ENCODE peak calls at places on chromosomes 2 and 18, in six cellular contexts. M is lung, F is left lung, S is foreskin keratinocyte, U is stomach, N is dorsolateral prefrontal cortex. W is an unnamed sample.
A peak's percentile ranks its signal among the peaks of the same experiment; 100 is the strongest.

GRCh38 chr2:18558458-18558857 is 2.0 kb downstream of the RDH14 start:
- DNase-seq in U (no peak), S (no peak), F (no peak), M (no peak), N (no peak), W (no peak)

GRCh38 chr2:145752091-145752806 is 1232.3 kb upstream of the ZEB2 start:
- DNase-seq in S (peak; percentile 65), U (no peak), N (no peak), F (peak; percentile 50), M (peak; percentile 68), W (peak; percentile 45)

GRCh38 chr18:57698571-57699276 is 77.1 kb upstream of the NARS1 start:
- DNase-seq in S (peak; percentile 29), M (no peak), F (no peak), U (no peak), N (no peak), W (no peak)

GRCh38 chr2:138698428-138698827 is 81.8 kb downstream of the NXPH2 start:
- DNase-seq in M (no peak), S (no peak), F (no peak), U (no peak), N (no peak), W (no peak)

GRCh38 chr2:98608962-98609604 is 694 bp downstream of the UNC50 start:
- DNase-seq in F (no peak), U (no peak), M (no peak), S (peak; percentile 22), N (no peak), W (no peak)

GRCh38 chr2:112995346-112995920 is 9.8 kb upstream of the IL36A start:
- DNase-seq in U (no peak), S (no peak), F (no peak), M (no peak), N (no peak), W (no peak)

GRCh38 chr18:41643427-41643826 is 311.6 kb upstream of the PIK3C3 start:
- DNase-seq in F (no peak), U (no peak), S (no peak), M (no peak), N (no peak), W (no peak)

GRCh38 chr2:10145519-10146357 is 23.2 kb downstream of the RRM2 start:
- DNase-seq in M (no peak), F (no peak), N (no peak), S (no peak), U (no peak), W (no peak)

GRCh38 chr18:45014047-45014501 is 333.4 kb downstream of the SETBP1 start:
- DNase-seq in M (no peak), S (peak; percentile 85), N (no peak), F (no peak), U (no peak), W (peak; percentile 36)

GRCh38 chr2:46999857-47000678 is 84.5 kb upstream of the MCFD2 start:
- DNase-seq in F (no peak), S (no peak), U (no peak), N (no peak), M (no peak), W (no peak)

GRCh38 chr2:139122711-139123158 is 342.5 kb upstream of the NXPH2 start:
- DNase-seq in F (no peak), S (peak; percentile 74), M (no peak), U (no peak), N (no peak), W (peak; percentile 3)

GRCh38 chr2:4635289-4635688 is 931.9 kb downstream of the DCDC2C start:
- DNase-seq in U (no peak), S (no peak), F (no peak), N (no peak), M (no peak), W (no peak)

GRCh38 chr2:126831234-126832005 is 67.3 kb upstream of the TEX51 start:
- DNase-seq in S (no peak), N (no peak), U (no peak), M (no peak), F (no peak), W (no peak)

GRCh38 chr2:148532049-148532428 is 112.5 kb upstream of the EPC2 start:
- DNase-seq in F (no peak), S (no peak), U (no peak), N (no peak), M (no peak), W (no peak)

GRCh38 chr2:3771576-3771975 is 68.2 kb downstream of the DCDC2C start:
- DNase-seq in M (no peak), F (no peak), U (no peak), S (no peak), N (no peak), W (no peak)

GRCh38 chr2:215003001-215003400 is 135.4 kb downstream of the ABCA12 start:
- DNase-seq in U (no peak), N (no peak), S (peak; percentile 4), F (no peak), M (no peak), W (no peak)

GRCh38 chr2:172864182-172864581 is 128.5 kb downstream of the RAPGEF4 start:
- DNase-seq in N (peak; percentile 39), S (peak; percentile 35), F (peak; percentile 41), U (peak; percentile 64), M (peak; percentile 51), W (no peak)

GRCh38 chr2:215896921-215897320 is 116.4 kb downstream of the MREG start:
- DNase-seq in N (no peak), M (no peak), F (no peak), U (no peak), S (no peak), W (no peak)

GRCh38 chr2:90221300-90221651 is 1529.8 kb downstream of the RPIA start:
- DNase-seq in S (no peak), N (no peak), M (no peak), U (no peak), F (no peak), W (no peak)

DNA sequence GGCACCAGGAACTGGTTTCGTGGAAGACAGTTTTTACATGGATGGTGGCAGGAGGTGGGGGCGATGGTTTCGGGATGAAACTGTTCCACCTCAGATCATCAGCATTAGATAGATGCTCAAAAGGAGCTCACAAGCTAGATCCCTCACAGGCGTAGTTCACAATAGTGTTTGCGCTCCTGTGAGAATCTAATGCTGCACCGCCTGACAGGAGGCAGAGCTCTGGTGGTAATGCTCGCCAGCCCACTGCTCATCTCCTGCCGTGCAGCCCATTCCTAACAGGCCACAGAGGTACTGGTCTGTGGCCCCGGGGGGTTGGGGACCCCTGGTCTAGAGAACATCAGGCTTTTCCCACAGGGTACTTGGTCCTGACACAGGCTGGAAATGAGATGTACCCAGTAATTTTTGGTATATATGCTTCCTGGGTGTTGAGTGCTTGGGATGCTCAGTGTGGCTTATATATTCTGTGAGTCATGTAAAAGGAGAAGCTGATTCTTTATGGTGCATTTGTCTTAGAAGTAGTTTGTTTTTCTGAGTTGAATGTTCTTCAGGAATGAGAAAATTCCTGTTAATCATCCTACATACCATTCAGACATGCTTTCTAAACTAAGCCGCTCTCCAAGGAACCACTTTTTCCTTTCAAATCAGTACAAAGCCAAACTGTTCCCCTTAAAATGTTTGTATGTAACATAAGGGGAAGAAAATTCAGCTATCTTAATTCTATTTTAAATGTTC is 121.9 kb downstream of the NCK2 start:
- DNase-seq in F (no peak), S (peak; percentile 44), M (no peak), N (no peak), U (no peak), W (no peak)
- H3K27ac ChIP-seq in F (no peak overlapping the region), S (peak overlapping the region; percentile 11), M (no peak overlapping the region), N (no peak overlapping the region), U (no peak overlapping the region), W (no peak overlapping the region)

GRCh38 chr2:219552382-219553167 is 8.7 kb downstream of the TMEM198 start:
- DNase-seq in S (peak; percentile 75), M (peak; percentile 84), U (peak; percentile 89), F (peak; percentile 86), N (peak; percentile 70), W (peak; percentile 88)
- H3K27ac ChIP-seq in S (no peak overlapping the region), M (no peak overlapping the region), U (peak overlapping the region; percentile 65), F (no peak overlapping the region), N (no peak overlapping the region), W (peak overlapping the region; percentile 82)

DNA sequence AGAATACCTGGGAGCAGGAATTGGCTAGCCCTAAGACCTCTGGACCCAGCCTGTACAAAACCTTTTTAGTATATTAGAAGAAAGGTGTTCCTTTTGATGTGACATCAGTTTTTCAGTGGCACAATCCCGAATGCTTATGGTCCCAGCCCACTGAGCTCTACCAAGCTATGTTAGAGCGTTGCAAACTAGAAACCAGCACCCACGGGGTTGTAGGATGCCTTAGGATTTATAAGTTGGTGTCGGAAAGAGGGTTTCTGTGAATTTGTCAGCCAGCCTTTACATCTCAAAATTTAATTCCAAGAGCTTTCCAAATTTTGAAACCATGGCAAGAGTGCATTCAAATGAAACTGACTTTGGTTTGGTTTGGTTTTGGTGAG is 499 bp upstream of the LMAN1 start:
- DNase-seq in F (no peak), N (no peak), S (no peak), M (no peak), U (no peak), W (no peak)
- H3K27ac ChIP-seq in F (no peak overlapping the region), N (no peak overlapping the region), S (no peak overlapping the region), M (peak overlapping the region; percentile 31), U (peak overlapping the region; percentile 92), W (no peak overlapping the region)

DNA sequence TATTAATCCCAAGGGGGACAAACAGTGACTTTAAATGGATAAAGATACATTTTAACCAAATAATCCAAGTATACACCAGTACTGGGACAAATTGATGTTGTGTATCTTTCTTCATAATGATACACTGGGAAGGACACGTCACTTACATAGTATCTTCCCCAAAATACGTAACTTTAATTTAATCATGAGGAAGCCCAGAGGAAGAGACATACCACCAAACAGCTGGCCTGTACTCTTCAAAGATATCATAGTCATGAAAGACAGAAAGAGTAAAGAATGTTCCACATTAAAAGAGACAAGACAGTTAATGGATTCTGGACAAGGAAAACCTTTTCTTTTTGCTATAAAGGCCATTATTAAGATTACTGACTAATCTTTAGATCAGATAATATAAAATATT is 37.1 kb downstream of the AGFG1 start:
- DNase-seq in U (no peak), M (no peak), N (no peak), F (no peak), S (no peak), W (no peak)
- H3K27ac ChIP-seq in U (no peak overlapping the region), M (no peak overlapping the region), N (no peak overlapping the region), F (no peak overlapping the region), S (no peak overlapping the region), W (no peak overlapping the region)

DNA sequence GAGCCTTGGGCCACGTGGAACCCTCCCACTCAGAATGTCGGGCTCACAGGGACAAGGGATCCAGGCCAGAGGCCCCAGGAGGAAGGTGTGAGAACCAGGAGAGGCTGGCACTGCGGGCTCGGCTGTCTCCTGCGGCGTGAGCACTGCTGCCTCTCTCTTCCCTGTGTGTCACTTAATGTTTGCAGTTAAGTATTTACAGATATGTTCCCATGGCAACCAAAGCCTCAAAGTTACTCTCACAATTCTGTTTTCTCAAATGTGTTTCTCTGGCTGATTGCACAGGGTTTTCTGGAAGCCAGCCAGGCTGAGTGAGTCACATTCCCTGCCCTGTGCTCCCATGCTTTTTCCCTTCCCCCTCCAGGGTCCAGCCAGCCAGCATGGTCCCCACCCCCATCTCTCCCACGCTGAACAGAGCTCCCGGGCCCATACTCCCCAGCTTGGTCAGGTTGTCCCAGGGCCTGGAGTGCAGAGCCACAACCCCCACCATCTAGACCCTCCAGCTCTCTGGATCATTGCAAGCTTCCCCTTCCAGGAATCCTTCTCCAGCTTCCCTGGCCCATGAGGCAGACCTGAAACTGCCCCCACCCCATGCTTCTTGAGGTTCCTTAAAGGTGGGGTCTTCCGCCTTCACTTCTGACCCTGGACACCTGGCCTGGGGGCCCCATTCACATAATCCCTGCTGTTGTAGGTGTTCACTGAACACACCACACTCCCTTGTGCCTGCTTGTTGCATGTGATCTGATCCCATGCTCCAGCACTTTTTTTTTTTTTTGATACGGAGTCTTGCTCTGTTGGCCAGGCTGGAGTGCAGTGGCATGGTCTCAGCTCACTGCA is 265.9 kb downstream of the CELF4 start:
- DNase-seq in F (peak; percentile 89), M (peak; percentile 85), N (peak; percentile 43), U (peak; percentile 85), S (peak; percentile 91), W (peak; percentile 77)
- H3K27ac ChIP-seq in F (peak overlapping the region; percentile 33), M (no peak overlapping the region), N (no peak overlapping the region), U (no peak overlapping the region), S (no peak overlapping the region), W (peak overlapping the region; percentile 39)